ENCODE peak calls at places on chromosomes 3 and 15, in six cellular contexts. One of them, this sample, is unnamed.

GRCh38 chr3:77186319-77186718 is 146.4 kb downstream of the ROBO2 start:
- ATAC-seq in HepG2: no peak
- ATAC-seq in GM12878: no peak
- ATAC-seq in upper lobe of left lung: no peak
- ATAC-seq in A549: no peak
- ATAC-seq in K562: no peak
- ATAC-seq in this sample: no peak

GRCh38 chr15:95266481-95267061 is 1035.2 kb downstream of the MCTP2 start:
- ATAC-seq in HepG2: no peak
- ATAC-seq in GM12878: no peak
- ATAC-seq in upper lobe of left lung: peak; percentile 60
- ATAC-seq in A549: no peak
- ATAC-seq in K562: no peak
- ATAC-seq in this sample: peak; percentile 77

GRCh38 chr3:11558918-11559815 is 84.5 kb downstream of the VGLL4 start:
- ATAC-seq in HepG2: peak; percentile 57
- ATAC-seq in GM12878: no peak
- ATAC-seq in upper lobe of left lung: no peak
- ATAC-seq in A549: peak; percentile 27
- ATAC-seq in K562: no peak
- ATAC-seq in this sample: no peak

GRCh38 chr3:189677667-189678066 is 46.5 kb downstream of the TP63 start:
- ATAC-seq in HepG2: no peak
- ATAC-seq in GM12878: peak; percentile 68
- ATAC-seq in upper lobe of left lung: no peak
- ATAC-seq in A549: no peak
- ATAC-seq in K562: no peak
- ATAC-seq in this sample: no peak

GRCh38 chr3:16137977-16138376 is 36.5 kb upstream of the GALNT15 start:
- ATAC-seq in HepG2: no peak
- ATAC-seq in GM12878: no peak
- ATAC-seq in upper lobe of left lung: no peak
- ATAC-seq in A549: no peak
- ATAC-seq in K562: no peak
- ATAC-seq in this sample: no peak

GRCh38 chr3:10602769-10603768 is 97.7 kb upstream of the ATP2B2 start:
- ATAC-seq in HepG2: no peak
- ATAC-seq in GM12878: peak; percentile 45
- ATAC-seq in upper lobe of left lung: no peak
- ATAC-seq in A549: no peak
- ATAC-seq in K562: no peak
- ATAC-seq in this sample: no peak

GRCh38 chr3:18410205-18410604 is 14.9 kb downstream of the SATB1 start:
- ATAC-seq in HepG2: no peak
- ATAC-seq in GM12878: no peak
- ATAC-seq in upper lobe of left lung: no peak
- ATAC-seq in A549: no peak
- ATAC-seq in K562: no peak
- ATAC-seq in this sample: no peak

GRCh38 chr15:20645956-20646355 is 104.4 kb upstream of the GOLGA6L6 start:
- ATAC-seq in HepG2: no peak
- ATAC-seq in GM12878: peak; percentile 81
- ATAC-seq in upper lobe of left lung: peak; percentile 68
- ATAC-seq in A549: peak; percentile 45
- ATAC-seq in K562: peak; percentile 39
- ATAC-seq in this sample: no peak

GRCh38 chr15:98401029-98401428 is 247.3 kb upstream of the IGF1R start:
- ATAC-seq in HepG2: no peak
- ATAC-seq in GM12878: no peak
- ATAC-seq in upper lobe of left lung: peak; percentile 41
- ATAC-seq in A549: no peak
- ATAC-seq in K562: no peak
- ATAC-seq in this sample: peak; percentile 97

GRCh38 chr3:70800941-70801340 is 488.5 kb upstream of the MDFIC2 start:
- ATAC-seq in HepG2: no peak
- ATAC-seq in GM12878: no peak
- ATAC-seq in upper lobe of left lung: no peak
- ATAC-seq in A549: no peak
- ATAC-seq in K562: no peak
- ATAC-seq in this sample: no peak

GRCh38 chr15:49058559-49058958 is 12.3 kb upstream of the SECISBP2L start:
- ATAC-seq in HepG2: no peak
- ATAC-seq in GM12878: no peak
- ATAC-seq in upper lobe of left lung: no peak
- ATAC-seq in A549: no peak
- ATAC-seq in K562: no peak
- ATAC-seq in this sample: no peak

GRCh38 chr3:133779626-133780203 is 25.9 kb upstream of the SRPRB start:
- ATAC-seq in HepG2: peak; percentile 25
- ATAC-seq in GM12878: no peak
- ATAC-seq in upper lobe of left lung: no peak
- ATAC-seq in A549: no peak
- ATAC-seq in K562: no peak
- ATAC-seq in this sample: no peak

GRCh38 chr3:182914341-182914740 is 66.0 kb downstream of the DCUN1D1 start:
- ATAC-seq in HepG2: no peak
- ATAC-seq in GM12878: peak; percentile 79
- ATAC-seq in upper lobe of left lung: no peak
- ATAC-seq in A549: no peak
- ATAC-seq in K562: no peak
- ATAC-seq in this sample: no peak

GRCh38 chr15:80462111-80462510 is 57.9 kb downstream of the ARNT2 start:
- ATAC-seq in HepG2: no peak
- ATAC-seq in GM12878: no peak
- ATAC-seq in upper lobe of left lung: no peak
- ATAC-seq in A549: no peak
- ATAC-seq in K562: no peak
- ATAC-seq in this sample: no peak
- H3K4me3 ChIP-seq in HepG2: no peak overlapping the region
- H3K4me3 ChIP-seq in GM12878: no peak overlapping the region
- H3K4me3 ChIP-seq in upper lobe of left lung: no peak overlapping the region
- H3K4me3 ChIP-seq in A549: no peak overlapping the region
- H3K4me3 ChIP-seq in K562: no peak overlapping the region
- H3K4me3 ChIP-seq in this sample: no peak overlapping the region

GRCh38 chr3:129552287-129553050 is 9.5 kb downstream of the H1-8 start:
- ATAC-seq in HepG2: peak; percentile 19
- ATAC-seq in GM12878: no peak
- ATAC-seq in upper lobe of left lung: no peak
- ATAC-seq in A549: no peak
- ATAC-seq in K562: no peak
- ATAC-seq in this sample: no peak

GRCh38 chr3:129554356-129555120 is 11.6 kb downstream of the H1-8 start:
- ATAC-seq in HepG2: no peak
- ATAC-seq in GM12878: no peak
- ATAC-seq in upper lobe of left lung: no peak
- ATAC-seq in A549: no peak
- ATAC-seq in K562: no peak
- ATAC-seq in this sample: no peak

GRCh38 chr3:129553171-129553570 is 10.2 kb downstream of the H1-8 start:
- ATAC-seq in HepG2: peak; percentile 4
- ATAC-seq in GM12878: no peak
- ATAC-seq in upper lobe of left lung: no peak
- ATAC-seq in A549: no peak
- ATAC-seq in K562: no peak
- ATAC-seq in this sample: no peak

GRCh38 chr3:129555176-129555575 is 12.2 kb downstream of the H1-8 start:
- ATAC-seq in HepG2: no peak
- ATAC-seq in GM12878: no peak
- ATAC-seq in upper lobe of left lung: no peak
- ATAC-seq in A549: no peak
- ATAC-seq in K562: no peak
- ATAC-seq in this sample: no peak

GRCh38 chr3:129553771-129554170 is 10.8 kb downstream of the H1-8 start:
- ATAC-seq in HepG2: peak; percentile 6
- ATAC-seq in GM12878: peak; percentile 48
- ATAC-seq in upper lobe of left lung: no peak
- ATAC-seq in A549: no peak
- ATAC-seq in K562: peak; percentile 83
- ATAC-seq in this sample: no peak
- TF ChIP-seq EP300 in HepG2: no peak
- TF ChIP-seq EP300 in GM12878: no peak
- TF ChIP-seq EP300 in upper lobe of left lung: no peak
- TF ChIP-seq EP300 in A549: no peak
- TF ChIP-seq EP300 in K562: no peak
- TF ChIP-seq EP300 in this sample: no peak

GRCh38 chr3:196498297-196498696 is 5.3 kb downstream of the RNF168 start:
- ATAC-seq in HepG2: no peak
- ATAC-seq in GM12878: no peak
- ATAC-seq in upper lobe of left lung: no peak
- ATAC-seq in A549: no peak
- ATAC-seq in K562: no peak
- ATAC-seq in this sample: no peak
- H3K4me3 ChIP-seq in HepG2: no peak overlapping the region
- H3K4me3 ChIP-seq in GM12878: peak overlapping the region; percentile 99
- H3K4me3 ChIP-seq in upper lobe of left lung: no peak overlapping the region
- H3K4me3 ChIP-seq in A549: no peak overlapping the region
- H3K4me3 ChIP-seq in K562: no peak overlapping the region
- H3K4me3 ChIP-seq in this sample: no peak overlapping the region

GRCh38 chr15:59378855-59379254 is 6.2 kb upstream of the MYO1E start:
- ATAC-seq in HepG2: no peak
- ATAC-seq in GM12878: no peak
- ATAC-seq in upper lobe of left lung: no peak
- ATAC-seq in A549: no peak
- ATAC-seq in K562: no peak
- ATAC-seq in this sample: no peak

GRCh38 chr15:59376735-59377134 is 4.1 kb upstream of the MYO1E start:
- ATAC-seq in HepG2: no peak
- ATAC-seq in GM12878: no peak
- ATAC-seq in upper lobe of left lung: no peak
- ATAC-seq in A549: no peak
- ATAC-seq in K562: no peak
- ATAC-seq in this sample: no peak

GRCh38 chr15:59379524-59379923 is 6.9 kb upstream of the MYO1E start:
- ATAC-seq in HepG2: peak; percentile 64
- ATAC-seq in GM12878: no peak
- ATAC-seq in upper lobe of left lung: no peak
- ATAC-seq in A549: no peak
- ATAC-seq in K562: no peak
- ATAC-seq in this sample: no peak

GRCh38 chr15:59380902-59381610 is 8.4 kb upstream of the MYO1E start:
- ATAC-seq in HepG2: no peak
- ATAC-seq in GM12878: no peak
- ATAC-seq in upper lobe of left lung: no peak
- ATAC-seq in A549: peak; percentile 37
- ATAC-seq in K562: no peak
- ATAC-seq in this sample: no peak

GRCh38 chr15:59377940-59378339 is 5.3 kb upstream of the MYO1E start:
- ATAC-seq in HepG2: no peak
- ATAC-seq in GM12878: no peak
- ATAC-seq in upper lobe of left lung: no peak
- ATAC-seq in A549: no peak
- ATAC-seq in K562: no peak
- ATAC-seq in this sample: no peak
- TF ChIP-seq EP300 in HepG2: no peak
- TF ChIP-seq EP300 in GM12878: no peak
- TF ChIP-seq EP300 in upper lobe of left lung: no peak
- TF ChIP-seq EP300 in A549: no peak
- TF ChIP-seq EP300 in K562: no peak
- TF ChIP-seq EP300 in this sample: no peak

DNA sequence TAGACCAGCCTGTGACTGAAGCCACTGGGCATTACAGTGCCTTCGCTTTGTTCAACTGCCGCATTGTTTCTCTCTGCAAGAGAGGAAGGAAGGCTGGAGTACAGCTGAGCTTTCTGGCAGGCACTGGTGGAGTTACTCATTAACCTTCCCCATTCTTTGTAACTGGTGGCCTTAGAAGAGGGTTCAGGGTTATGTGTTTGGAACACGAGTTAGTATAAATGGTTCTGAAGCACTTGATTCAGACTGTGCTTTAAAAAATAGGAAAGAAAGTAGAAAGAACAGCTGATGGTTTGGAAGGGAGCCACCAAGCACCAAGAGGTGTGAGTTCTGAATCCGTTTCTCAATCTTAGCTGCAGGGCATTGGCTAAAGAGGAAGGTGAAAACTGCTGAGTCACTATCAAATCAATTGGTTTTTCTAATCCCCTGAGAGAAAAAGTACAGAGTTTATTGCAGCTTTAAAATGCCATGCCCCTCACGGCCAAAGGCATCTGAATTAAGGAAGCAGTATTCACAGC is 3.7 kb downstream of the HGD start:
- ATAC-seq in HepG2: peak; percentile 85
- ATAC-seq in GM12878: peak; percentile 92
- ATAC-seq in upper lobe of left lung: peak; percentile 78
- ATAC-seq in A549: peak; percentile 87
- ATAC-seq in K562: no peak
- ATAC-seq in this sample: peak; percentile 82
- H3K4me3 ChIP-seq in HepG2: peak overlapping the region; percentile 82
- H3K4me3 ChIP-seq in GM12878: no peak overlapping the region
- H3K4me3 ChIP-seq in upper lobe of left lung: no peak overlapping the region
- H3K4me3 ChIP-seq in A549: peak overlapping the region; percentile 50
- H3K4me3 ChIP-seq in K562: no peak overlapping the region
- H3K4me3 ChIP-seq in this sample: peak overlapping the region; percentile 22

GRCh38 chr15:101611580-101612299 is 40.4 kb downstream of the TM2D3 start:
- ATAC-seq in HepG2: no peak
- ATAC-seq in GM12878: no peak
- ATAC-seq in upper lobe of left lung: no peak
- ATAC-seq in A549: no peak
- ATAC-seq in K562: no peak
- ATAC-seq in this sample: no peak

GRCh38 chr15:101609742-101610627 is 42.2 kb downstream of the TM2D3 start:
- ATAC-seq in HepG2: no peak
- ATAC-seq in GM12878: no peak
- ATAC-seq in upper lobe of left lung: no peak
- ATAC-seq in A549: no peak
- ATAC-seq in K562: no peak
- ATAC-seq in this sample: no peak

GRCh38 chr15:101611007-101611406 is 41.2 kb downstream of the TM2D3 start:
- ATAC-seq in HepG2: no peak
- ATAC-seq in GM12878: no peak
- ATAC-seq in upper lobe of left lung: no peak
- ATAC-seq in A549: no peak
- ATAC-seq in K562: no peak
- ATAC-seq in this sample: no peak

GRCh38 chr15:101612676-101613075 is 39.5 kb downstream of the TM2D3 start:
- ATAC-seq in HepG2: no peak
- ATAC-seq in GM12878: no peak
- ATAC-seq in upper lobe of left lung: no peak
- ATAC-seq in A549: no peak
- ATAC-seq in K562: no peak
- ATAC-seq in this sample: no peak

GRCh38 chr15:101610628-101611000 is 41.6 kb downstream of the TM2D3 start:
- ATAC-seq in HepG2: no peak
- ATAC-seq in GM12878: no peak
- ATAC-seq in upper lobe of left lung: no peak
- ATAC-seq in A549: no peak
- ATAC-seq in K562: no peak
- ATAC-seq in this sample: no peak
- TF ChIP-seq EP300 in HepG2: no peak
- TF ChIP-seq EP300 in GM12878: no peak
- TF ChIP-seq EP300 in upper lobe of left lung: no peak
- TF ChIP-seq EP300 in A549: no peak
- TF ChIP-seq EP300 in K562: no peak
- TF ChIP-seq EP300 in this sample: no peak

DNA sequence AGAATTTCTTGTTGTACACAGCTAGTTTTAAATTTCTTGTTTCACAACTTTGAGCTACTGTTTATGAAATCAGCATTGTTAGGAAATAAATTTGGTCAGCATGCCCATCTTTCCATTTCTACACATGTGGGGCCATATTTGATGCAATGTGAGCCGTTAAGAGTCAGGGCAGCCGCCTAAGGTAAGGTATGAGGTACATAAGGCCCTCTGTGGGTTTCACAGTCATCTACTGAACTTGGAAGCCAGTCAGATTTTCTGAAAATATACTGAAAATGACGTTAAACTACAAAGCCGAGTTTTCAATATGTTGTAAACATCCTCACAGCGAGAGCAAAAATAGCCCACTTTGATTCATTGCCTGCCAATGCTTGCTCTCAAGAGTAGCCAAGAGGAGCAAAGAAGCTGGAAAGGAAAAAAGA is 94.7 kb upstream of the PDZRN3 start:
- ATAC-seq in HepG2: no peak
- ATAC-seq in GM12878: no peak
- ATAC-seq in upper lobe of left lung: no peak
- ATAC-seq in A549: no peak
- ATAC-seq in K562: no peak
- ATAC-seq in this sample: peak; percentile 72
- H3K4me3 ChIP-seq in HepG2: no peak overlapping the region
- H3K4me3 ChIP-seq in GM12878: no peak overlapping the region
- H3K4me3 ChIP-seq in upper lobe of left lung: no peak overlapping the region
- H3K4me3 ChIP-seq in A549: no peak overlapping the region
- H3K4me3 ChIP-seq in K562: no peak overlapping the region
- H3K4me3 ChIP-seq in this sample: peak overlapping the region; percentile 34